ENCODE peak calls at places on chromosomes 12 and 14, in five cellular contexts. Y is HuH-7.5, T is HT-29, O is astrocyte of the spinal cord, E is vagina. S is an unnamed sample.

GRCh38 chr14:94373708-94374107 is 14.7 kb downstream of the SERPINA1 start:
- DNase-seq in Y (no peak), T (peak), O (peak), E (no peak), S (no peak)

GRCh38 chr12:11927311-11927935 is 143.3 kb upstream of the BCL2L14 start:
- DNase-seq in O (peak), T (no peak), E (no peak), Y (no peak), S (peak)

GRCh38 chr14:79758985-79759384 is 452.3 kb downstream of the DIO2 start:
- DNase-seq in T (no peak), O (no peak), E (no peak), Y (no peak), S (no peak)

GRCh38 chr12:87491089-87491488 is 538.1 kb downstream of the C12orf50 start:
- DNase-seq in T (no peak), O (no peak), E (no peak), Y (no peak), S (no peak)

GRCh38 chr14:69573205-69573840 is 1.3 kb downstream of the CCDC177 start:
- DNase-seq in T (no peak), E (no peak), O (no peak), Y (peak), S (peak)

GRCh38 chr12:49776413-49776812 is 35.1 kb downstream of the TMBIM6 start:
- DNase-seq in O (peak), T (peak), Y (peak), E (no peak), S (peak)

GRCh38 chr12:24066865-24067264 is 117.4 kb upstream of the SOX5 start:
- DNase-seq in T (no peak), E (no peak), Y (no peak), O (peak), S (no peak)

GRCh38 chr12:13347241-13348043 is 150.9 kb downstream of the EMP1 start:
- DNase-seq in T (no peak), Y (no peak), E (no peak), O (peak), S (no peak)

GRCh38 chr12:39420043-39420442 is 22.9 kb downstream of the KIF21A start:
- DNase-seq in Y (no peak), O (no peak), T (no peak), E (no peak), S (no peak)

GRCh38 chr12:128823216-128823915 is 392 bp downstream of the SLC15A4 start:
- DNase-seq in E (no peak), Y (peak), O (no peak), T (peak), S (peak)

GRCh38 chr12:103169-103981 is 36.8 kb downstream of the IQSEC3 start:
- DNase-seq in Y (no peak), T (no peak), E (no peak), O (no peak), S (peak)

GRCh38 chr12:52353766-52354165 is 13.5 kb downstream of the KRT85 start:
- DNase-seq in O (no peak), E (no peak), T (no peak), Y (no peak), S (no peak)

GRCh38 chr14:21068521-21069387 is 1.4 kb upstream of the ARHGEF40 start:
- DNase-seq in O (peak), E (no peak), T (peak), Y (peak), S (peak)

GRCh38 chr12:119956047-119956446 is 33.0 kb upstream of the BICDL1 start:
- DNase-seq in E (no peak), O (no peak), T (peak), Y (no peak), S (peak)

GRCh38 chr12:6773662-6774351 is 1.5 kb downstream of the LAG3 start:
- DNase-seq in Y (peak), T (no peak), E (no peak), O (no peak), S (peak)

GRCh38 chr12:120835657-120836056 is 68.5 kb downstream of the SPPL3 start:
- DNase-seq in T (no peak), E (no peak), O (no peak), Y (no peak), S (no peak)

GRCh38 chr14:81727243-81727642 is 193.6 kb upstream of the SEL1L start:
- DNase-seq in E (no peak), O (peak), Y (no peak), T (no peak), S (no peak)

GRCh38 chr14:101241807-101242278 is 319.5 kb upstream of the DIO3 start:
- DNase-seq in T (no peak), E (no peak), Y (no peak), O (no peak), S (peak)

GRCh38 chr14:59511916-59512530 is 27.7 kb downstream of the JKAMP start:
- DNase-seq in T (peak), Y (no peak), E (no peak), O (no peak), S (peak)

GRCh38 chr12:119850330-119850729 is 26.8 kb downstream of the CIT start:
- DNase-seq in Y (no peak), O (no peak), E (no peak), T (no peak), S (no peak)

GRCh38 chr14:97177016-97177415 is 379.8 kb downstream of the VRK1 start:
- DNase-seq in Y (peak), T (peak), O (no peak), E (no peak), S (peak)

GRCh38 chr12:123064356-123064755 is 83.9 kb downstream of the ARL6IP4 start:
- DNase-seq in O (no peak), T (no peak), E (no peak), Y (no peak), S (no peak)

GRCh38 chr14:85437143-85437542 is 92.8 kb upstream of the FLRT2 start:
- DNase-seq in O (peak), Y (no peak), E (no peak), T (no peak), S (no peak)

GRCh38 chr12:110141389-110141788 is 17.2 kb downstream of the IFT81 start:
- DNase-seq in Y (no peak), O (no peak), E (no peak), T (no peak), S (no peak)

GRCh38 chr12:87086118-87086891 is 830.1 kb upstream of the MGAT4C start:
- DNase-seq in Y (no peak), E (no peak), O (peak), T (peak), S (no peak)

GRCh38 chr12:2140858-2141519 is 88.2 kb downstream of the CACNA1C start:
- DNase-seq in E (no peak), Y (no peak), T (no peak), O (no peak), S (no peak)

GRCh38 chr12:82740129-82741000 is 53.7 kb downstream of the TMTC2 start:
- DNase-seq in T (peak), E (no peak), Y (no peak), O (peak), S (peak)

GRCh38 chr14:79542121-79542520 is 669.2 kb downstream of the DIO2 start:
- DNase-seq in O (peak), Y (no peak), E (no peak), T (no peak), S (no peak)

GRCh38 chr14:36771256-36771655 is 109.6 kb downstream of the PAX9 start:
- DNase-seq in E (no peak), O (no peak), T (peak), Y (no peak), S (no peak)

GRCh38 chr12:54592316-54592715 is 3.9 kb upstream of the PPP1R1A start:
- DNase-seq in T (no peak), O (no peak), E (no peak), Y (no peak), S (no peak)

GRCh38 chr12:7927470-7927869 is 8.5 kb downstream of the SLC2A3 start:
- DNase-seq in O (no peak), T (no peak), E (no peak), Y (no peak), S (no peak)

GRCh38 chr14:38762845-38763244 is 340.2 kb downstream of the SEC23A start:
- DNase-seq in E (no peak), O (no peak), Y (no peak), T (no peak), S (no peak)